ENCODE peak calls at places on chromosomes 7 and 10, in eight cellular contexts. I is stomach, M is sigmoid colon, E is NCI-H1417, G is H9, D is T-helper 9 cell, N is T-helper 2 cell, S is epithelial cell of prostate. O is an unnamed sample.

GRCh38 chr10:90779573-90779972 is 78.3 kb downstream of the HTR7 start:
- DNase-seq in I (no peak), M (no peak), E (no peak), G (no peak), D (no peak), N (no peak), S (no peak), O (peak)

GRCh38 chr7:26398436-26399308 is 107.0 kb downstream of the SNX10 start:
- DNase-seq in I (peak), M (peak), E (peak), G (peak), D (peak), N (no peak), S (peak), O (peak)

GRCh38 chr7:47896809-47897423 is 51.4 kb downstream of the PKD1L1 start:
- DNase-seq in I (no peak), M (no peak), E (no peak), G (no peak), D (no peak), N (no peak), S (no peak), O (no peak)

GRCh38 chr10:96450514-96451207 is 63.1 kb downstream of the TLL2 start:
- DNase-seq in I (no peak), M (no peak), E (no peak), G (peak), D (no peak), N (no peak), S (no peak), O (no peak)

GRCh38 chr10:116014859-116015258 is 258.1 kb downstream of the GFRA1 start:
- DNase-seq in I (no peak), M (no peak), E (no peak), G (no peak), D (no peak), N (no peak), S (no peak), O (no peak)

GRCh38 chr10:131830446-131831130 is 70.2 kb upstream of the PPP2R2D start:
- DNase-seq in I (no peak), M (peak), E (no peak), G (no peak), D (no peak), N (no peak), S (no peak), O (no peak)

GRCh38 chr10:21082206-21082605 is 185.1 kb upstream of the NEBL start:
- DNase-seq in I (no peak), M (no peak), E (no peak), G (no peak), D (no peak), N (no peak), S (no peak), O (no peak)

GRCh38 chr7:41879113-41879385 is 176.2 kb upstream of the INHBA start:
- DNase-seq in I (no peak), M (no peak), E (no peak), G (no peak), D (no peak), N (no peak), S (no peak), O (peak)

GRCh38 chr7:127782550-127783266 is 130.7 kb downstream of the SND1 start:
- DNase-seq in I (no peak), M (no peak), E (no peak), G (no peak), D (no peak), N (no peak), S (no peak), O (no peak)

GRCh38 chr10:130804778-130805634 is 506.5 kb downstream of the TCERG1L start:
- DNase-seq in I (no peak), M (no peak), E (no peak), G (peak), D (no peak), N (no peak), S (no peak), O (no peak)

GRCh38 chr7:138842111-138842510 is 44.1 kb upstream of the ATP6V0A4 start:
- DNase-seq in I (no peak), M (no peak), E (no peak), G (peak), D (no peak), N (no peak), S (no peak), O (peak)

GRCh38 chr10:133335238-133336122 is 1.2 kb downstream of the CALY start:
- DNase-seq in I (peak), M (no peak), E (no peak), G (peak), D (peak), N (peak), S (no peak), O (peak)

GRCh38 chr10:80518807-80519360 is 18.8 kb upstream of the SH2D4B start:
- DNase-seq in I (no peak), M (peak), E (no peak), G (no peak), D (no peak), N (no peak), S (no peak), O (no peak)

GRCh38 chr10:44769449-44769848 is 141.7 kb upstream of the TMEM72 start:
- DNase-seq in I (no peak), M (no peak), E (no peak), G (no peak), D (no peak), N (no peak), S (no peak), O (no peak)

GRCh38 chr10:4141471-4141870 is 356.5 kb upstream of the KLF6 start:
- DNase-seq in I (no peak), M (no peak), E (no peak), G (peak), D (no peak), N (no peak), S (no peak), O (peak)

GRCh38 chr7:45606050-45606449 is 31.9 kb downstream of the ADCY1 start:
- DNase-seq in I (peak), M (no peak), E (no peak), G (no peak), D (no peak), N (no peak), S (no peak), O (no peak)

GRCh38 chr10:48694371-48695030 is 9.8 kb downstream of the WDFY4 start:
- DNase-seq in I (no peak), M (no peak), E (no peak), G (no peak), D (no peak), N (no peak), S (no peak), O (no peak)

GRCh38 chr7:70523626-70524351 is 608.2 kb upstream of the GALNT17 start:
- DNase-seq in I (no peak), M (no peak), E (no peak), G (no peak), D (no peak), N (no peak), S (no peak), O (no peak)

GRCh38 chr7:4739528-4739992 is 35.9 kb upstream of the AP5Z1 start:
- DNase-seq in I (peak), M (no peak), E (no peak), G (no peak), D (peak), N (no peak), S (no peak), O (no peak)

GRCh38 chr7:2398506-2398905 is 4.9 kb upstream of the CHST12 start:
- DNase-seq in I (no peak), M (no peak), E (no peak), G (no peak), D (no peak), N (no peak), S (no peak), O (no peak)

GRCh38 chr7:64574481-64575159 is 11.7 kb upstream of the ZNF680 start:
- DNase-seq in I (no peak), M (no peak), E (no peak), G (no peak), D (no peak), N (no peak), S (no peak), O (peak)

O was measured in EL.